ENCODE peak calls at places on chromosomes 16 and 17, in seven cellular contexts. One of them, this sample, is unnamed.

GRCh38 chr17:58271532-58271931 is 9.2 kb downstream of the MPO start:
- DNase-seq in fibroblast of lung: no peak
- DNase-seq in amygdala: no peak
- DNase-seq in activated effector memory CD4-positive, alpha-beta T cell treated with anti-CD3 and anti-CD28 coated beads, Interleukin-2, amount 50 U/mL, for 16 hours: no peak
- DNase-seq in heart right ventricle: no peak
- DNase-seq in RPMI7951: no peak
- DNase-seq in activated naive CD8-positive, alpha-beta T cell treated with anti-CD3 and anti-CD28 coated beads for 36 hours: no peak
- DNase-seq in this sample: no peak

GRCh38 chr17:745406-745805 is 6.7 kb downstream of the GEMIN4 start:
- DNase-seq in activated naive CD8-positive, alpha-beta T cell treated with anti-CD3 and anti-CD28 coated beads for 36 hours: no peak
- DNase-seq in heart right ventricle: no peak
- DNase-seq in amygdala: no peak
- DNase-seq in activated effector memory CD4-positive, alpha-beta T cell treated with anti-CD3 and anti-CD28 coated beads, Interleukin-2, amount 50 U/mL, for 16 hours: no peak
- DNase-seq in RPMI7951: no peak
- DNase-seq in fibroblast of lung: no peak
- DNase-seq in this sample: no peak

GRCh38 chr16:20910781-20911321 is 10.3 kb downstream of the LYRM1 start:
- DNase-seq in RPMI7951: peak
- DNase-seq in heart right ventricle: no peak
- DNase-seq in amygdala: no peak
- DNase-seq in activated effector memory CD4-positive, alpha-beta T cell treated with anti-CD3 and anti-CD28 coated beads, Interleukin-2, amount 50 U/mL, for 16 hours: no peak
- DNase-seq in activated naive CD8-positive, alpha-beta T cell treated with anti-CD3 and anti-CD28 coated beads for 36 hours: no peak
- DNase-seq in fibroblast of lung: peak
- DNase-seq in this sample: no peak

GRCh38 chr16:57628008-57628781 is at the start of gene ADGRG1:
- DNase-seq in amygdala: peak
- DNase-seq in fibroblast of lung: peak
- DNase-seq in activated naive CD8-positive, alpha-beta T cell treated with anti-CD3 and anti-CD28 coated beads for 36 hours: peak
- DNase-seq in RPMI7951: peak
- DNase-seq in activated effector memory CD4-positive, alpha-beta T cell treated with anti-CD3 and anti-CD28 coated beads, Interleukin-2, amount 50 U/mL, for 16 hours: peak
- DNase-seq in heart right ventricle: peak
- DNase-seq in this sample: peak

GRCh38 chr16:2386990-2387389 is 42.3 kb upstream of the CCNF start:
- DNase-seq in amygdala: no peak
- DNase-seq in RPMI7951: no peak
- DNase-seq in activated effector memory CD4-positive, alpha-beta T cell treated with anti-CD3 and anti-CD28 coated beads, Interleukin-2, amount 50 U/mL, for 16 hours: no peak
- DNase-seq in activated naive CD8-positive, alpha-beta T cell treated with anti-CD3 and anti-CD28 coated beads for 36 hours: no peak
- DNase-seq in fibroblast of lung: no peak
- DNase-seq in heart right ventricle: no peak
- DNase-seq in this sample: no peak

GRCh38 chr16:4846503-4846900 is 586 bp downstream of the GLYR1 start:
- DNase-seq in heart right ventricle: peak
- DNase-seq in activated naive CD8-positive, alpha-beta T cell treated with anti-CD3 and anti-CD28 coated beads for 36 hours: peak
- DNase-seq in activated effector memory CD4-positive, alpha-beta T cell treated with anti-CD3 and anti-CD28 coated beads, Interleukin-2, amount 50 U/mL, for 16 hours: peak
- DNase-seq in amygdala: peak
- DNase-seq in RPMI7951: peak
- DNase-seq in fibroblast of lung: peak
- DNase-seq in this sample: no peak

GRCh38 chr17:58020401-58020800 is 13.4 kb upstream of the SRSF1 start:
- DNase-seq in activated effector memory CD4-positive, alpha-beta T cell treated with anti-CD3 and anti-CD28 coated beads, Interleukin-2, amount 50 U/mL, for 16 hours: no peak
- DNase-seq in RPMI7951: no peak
- DNase-seq in fibroblast of lung: no peak
- DNase-seq in heart right ventricle: no peak
- DNase-seq in activated naive CD8-positive, alpha-beta T cell treated with anti-CD3 and anti-CD28 coated beads for 36 hours: no peak
- DNase-seq in amygdala: no peak
- DNase-seq in this sample: no peak

GRCh38 chr16:70482624-70483023 is 28.2 kb downstream of the FCSK start:
- DNase-seq in activated naive CD8-positive, alpha-beta T cell treated with anti-CD3 and anti-CD28 coated beads for 36 hours: no peak
- DNase-seq in fibroblast of lung: no peak
- DNase-seq in activated effector memory CD4-positive, alpha-beta T cell treated with anti-CD3 and anti-CD28 coated beads, Interleukin-2, amount 50 U/mL, for 16 hours: no peak
- DNase-seq in amygdala: no peak
- DNase-seq in RPMI7951: no peak
- DNase-seq in heart right ventricle: no peak
- DNase-seq in this sample: no peak

GRCh38 chr17:48539177-48539576 is 5.7 kb downstream of the HOXB2 start:
- DNase-seq in activated naive CD8-positive, alpha-beta T cell treated with anti-CD3 and anti-CD28 coated beads for 36 hours: no peak
- DNase-seq in amygdala: no peak
- DNase-seq in activated effector memory CD4-positive, alpha-beta T cell treated with anti-CD3 and anti-CD28 coated beads, Interleukin-2, amount 50 U/mL, for 16 hours: no peak
- DNase-seq in heart right ventricle: no peak
- DNase-seq in RPMI7951: peak
- DNase-seq in fibroblast of lung: peak
- DNase-seq in this sample: no peak

GRCh38 chr17:47297661-47298400 is 25.9 kb upstream of the EFCAB13 start:
- DNase-seq in RPMI7951: no peak
- DNase-seq in heart right ventricle: no peak
- DNase-seq in amygdala: no peak
- DNase-seq in fibroblast of lung: peak
- DNase-seq in activated naive CD8-positive, alpha-beta T cell treated with anti-CD3 and anti-CD28 coated beads for 36 hours: no peak
- DNase-seq in activated effector memory CD4-positive, alpha-beta T cell treated with anti-CD3 and anti-CD28 coated beads, Interleukin-2, amount 50 U/mL, for 16 hours: no peak
- DNase-seq in this sample: no peak

GRCh38 chr16:70646260-70647241 is at the start of gene IL34:
- DNase-seq in RPMI7951: no peak
- DNase-seq in activated effector memory CD4-positive, alpha-beta T cell treated with anti-CD3 and anti-CD28 coated beads, Interleukin-2, amount 50 U/mL, for 16 hours: no peak
- DNase-seq in activated naive CD8-positive, alpha-beta T cell treated with anti-CD3 and anti-CD28 coated beads for 36 hours: no peak
- DNase-seq in fibroblast of lung: no peak
- DNase-seq in amygdala: no peak
- DNase-seq in heart right ventricle: no peak
- DNase-seq in this sample: no peak

GRCh38 chr16:3950343-3951193 is 70.1 kb upstream of the CREBBP start:
- DNase-seq in amygdala: no peak
- DNase-seq in activated effector memory CD4-positive, alpha-beta T cell treated with anti-CD3 and anti-CD28 coated beads, Interleukin-2, amount 50 U/mL, for 16 hours: peak
- DNase-seq in RPMI7951: peak
- DNase-seq in heart right ventricle: peak
- DNase-seq in fibroblast of lung: peak
- DNase-seq in activated naive CD8-positive, alpha-beta T cell treated with anti-CD3 and anti-CD28 coated beads for 36 hours: no peak
- DNase-seq in this sample: peak

GRCh38 chr16:78413651-78414050 is 314.2 kb downstream of the WWOX start:
- DNase-seq in heart right ventricle: no peak
- DNase-seq in amygdala: no peak
- DNase-seq in activated naive CD8-positive, alpha-beta T cell treated with anti-CD3 and anti-CD28 coated beads for 36 hours: no peak
- DNase-seq in fibroblast of lung: no peak
- DNase-seq in activated effector memory CD4-positive, alpha-beta T cell treated with anti-CD3 and anti-CD28 coated beads, Interleukin-2, amount 50 U/mL, for 16 hours: no peak
- DNase-seq in RPMI7951: no peak
- DNase-seq in this sample: no peak

GRCh38 chr17:31488264-31488981 is 96.9 kb downstream of the RAB11FIP4 start:
- DNase-seq in activated effector memory CD4-positive, alpha-beta T cell treated with anti-CD3 and anti-CD28 coated beads, Interleukin-2, amount 50 U/mL, for 16 hours: peak
- DNase-seq in fibroblast of lung: no peak
- DNase-seq in RPMI7951: no peak
- DNase-seq in activated naive CD8-positive, alpha-beta T cell treated with anti-CD3 and anti-CD28 coated beads for 36 hours: peak
- DNase-seq in heart right ventricle: no peak
- DNase-seq in amygdala: no peak
- DNase-seq in this sample: no peak

GRCh38 chr17:55743103-55743679 is 7.7 kb upstream of the PCTP start:
- DNase-seq in fibroblast of lung: no peak
- DNase-seq in activated effector memory CD4-positive, alpha-beta T cell treated with anti-CD3 and anti-CD28 coated beads, Interleukin-2, amount 50 U/mL, for 16 hours: no peak
- DNase-seq in activated naive CD8-positive, alpha-beta T cell treated with anti-CD3 and anti-CD28 coated beads for 36 hours: no peak
- DNase-seq in RPMI7951: peak
- DNase-seq in heart right ventricle: no peak
- DNase-seq in amygdala: no peak
- DNase-seq in this sample: no peak

GRCh38 chr17:9037741-9038140 is 16.4 kb downstream of the NTN1 start:
- DNase-seq in activated naive CD8-positive, alpha-beta T cell treated with anti-CD3 and anti-CD28 coated beads for 36 hours: no peak
- DNase-seq in amygdala: no peak
- DNase-seq in RPMI7951: no peak
- DNase-seq in heart right ventricle: no peak
- DNase-seq in fibroblast of lung: no peak
- DNase-seq in activated effector memory CD4-positive, alpha-beta T cell treated with anti-CD3 and anti-CD28 coated beads, Interleukin-2, amount 50 U/mL, for 16 hours: no peak
- DNase-seq in this sample: no peak

GRCh38 chr16:88593489-88593888 is 23.3 kb downstream of the ZC3H18 start:
- DNase-seq in amygdala: peak
- DNase-seq in activated naive CD8-positive, alpha-beta T cell treated with anti-CD3 and anti-CD28 coated beads for 36 hours: no peak
- DNase-seq in activated effector memory CD4-positive, alpha-beta T cell treated with anti-CD3 and anti-CD28 coated beads, Interleukin-2, amount 50 U/mL, for 16 hours: no peak
- DNase-seq in RPMI7951: no peak
- DNase-seq in heart right ventricle: peak
- DNase-seq in fibroblast of lung: no peak
- DNase-seq in this sample: peak

This sample was measured in heart left ventricle.